ENCODE peak calls at places on chromosomes 12 and 14, in seven cellular contexts. F, K, M, V, O, E and R are unnamed samples.

GRCh38 chr14:60485600-60486251 is at the start of gene C14orf39:
- ATAC-seq in M (peak; percentile 18), V (peak; percentile 75), E (no peak), F (no peak), K (no peak), O (no peak), R (no peak)

GRCh38 chr12:38921025-38921677 is 15.8 kb upstream of the CPNE8 start:
- ATAC-seq in E (peak; percentile 97), F (peak; percentile 65), V (no peak), K (peak; percentile 90), O (peak; percentile 90), M (peak; percentile 95), R (no peak)

GRCh38 chr14:51860836-51861583 is 598 bp downstream of the GNG2 start:
- ATAC-seq in F (peak; percentile 53), M (peak; percentile 13), O (no peak), K (no peak), V (peak; percentile 30), E (peak; percentile 54), R (no peak)

GRCh38 chr12:79161249-79161934 is 296.8 kb downstream of the SYT1 start:
- ATAC-seq in M (no peak), K (no peak), O (no peak), V (no peak), F (no peak), E (peak; percentile 69), R (no peak)

GRCh38 chr12:46657416-46658411 is 168.1 kb downstream of the SLC38A4 start:
- ATAC-seq in V (peak; percentile 68), K (no peak), O (no peak), F (peak; percentile 73), M (no peak), E (no peak), R (no peak)

GRCh38 chr14:79103764-79104163 is 933.6 kb downstream of the NRXN3 start:
- ATAC-seq in K (no peak), E (no peak), M (no peak), F (no peak), O (no peak), V (no peak), R (no peak)

GRCh38 chr12:109476807-109477184 is 304 bp downstream of the KCTD10 start:
- ATAC-seq in F (peak; percentile 10), O (peak; percentile 15), M (no peak), K (peak; percentile 27), E (peak; percentile 33), V (no peak), R (no peak)

GRCh38 chr12:47551426-47551851 is 154.4 kb downstream of the RPAP3 start:
- ATAC-seq in K (no peak), M (no peak), E (no peak), V (no peak), O (peak; percentile 37), F (peak; percentile 84), R (no peak)

GRCh38 chr12:49910331-49911212 is 6.9 kb upstream of the FAIM2 start:
- ATAC-seq in M (no peak), F (no peak), K (no peak), E (peak; percentile 23), V (no peak), O (no peak), R (no peak)

GRCh38 chr12:5718680-5719079 is 226.4 kb downstream of the ANO2 start:
- ATAC-seq in K (no peak), O (no peak), E (no peak), M (no peak), V (no peak), F (peak; percentile 73), R (no peak)

GRCh38 chr12:63862187-63863107 is 17.9 kb downstream of the SRGAP1 start:
- ATAC-seq in O (peak; percentile 99), E (peak; percentile 89), M (no peak), K (peak; percentile 88), V (no peak), F (peak; percentile 83), R (no peak)

GRCh38 chr12:69008510-69008909 is 75.5 kb upstream of the CPM start:
- ATAC-seq in M (no peak), V (peak; percentile 39), O (peak; percentile 35), K (no peak), E (no peak), F (no peak), R (no peak)

DNA sequence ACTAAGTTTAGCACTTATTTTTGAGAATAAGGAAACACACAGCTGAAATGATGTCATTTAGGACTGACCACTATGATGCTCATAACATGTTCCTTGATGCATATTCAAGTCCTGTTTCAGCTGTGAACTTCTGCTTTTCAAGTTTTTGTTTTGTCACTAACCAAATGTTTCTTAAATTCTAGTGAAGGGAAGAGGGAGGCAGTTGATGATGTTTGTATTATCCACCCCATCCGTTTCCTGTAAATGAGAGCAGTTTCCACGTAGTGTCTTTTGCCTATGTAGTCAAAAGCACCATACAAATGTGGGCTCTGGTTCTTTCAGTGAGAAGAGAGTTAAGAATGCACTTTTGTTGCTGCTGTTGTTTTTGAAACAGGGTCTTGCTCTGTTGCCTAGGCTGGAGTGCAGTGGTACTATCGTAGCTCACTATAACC is 491.8 kb downstream of the PCNX1 start:
- ATAC-seq in M (peak; percentile 77), F (peak; percentile 84), O (no peak), E (no peak), V (peak; percentile 30), K (no peak), R (peak; percentile 55)
- TF ChIP-seq POLR2A in M (no peak), F (no peak), O (peak; percentile 51), E (no peak), V (no peak), K (no peak), R (no peak)

GRCh38 chr12:98999569-98999968 is 354.5 kb downstream of the APAF1 start:
- ATAC-seq in M (peak; percentile 89), E (peak; percentile 39), K (no peak), F (no peak), O (no peak), V (no peak), R (no peak)
- H3K27ac ChIP-seq in M (no peak overlapping the region), E (no peak overlapping the region), K (no peak overlapping the region), F (no peak overlapping the region), O (no peak overlapping the region), V (no peak overlapping the region), R (no peak overlapping the region)

GRCh38 chr14:55136868-55137785 is 8.1 kb downstream of the LGALS3 start:
- ATAC-seq in M (no peak), E (no peak), K (no peak), V (peak; percentile 55), F (peak; percentile 96), O (peak; percentile 45), R (peak; percentile 76)

GRCh38 chr14:55139152-55139551 is 10.1 kb downstream of the LGALS3 start:
- ATAC-seq in K (no peak), O (peak; percentile 9), E (no peak), M (no peak), F (no peak), V (no peak), R (no peak)

GRCh38 chr14:55139696-55140509 is 10.9 kb downstream of the LGALS3 start:
- ATAC-seq in E (no peak), K (no peak), O (no peak), M (no peak), V (no peak), F (no peak), R (no peak)

GRCh38 chr14:55136241-55136640 is 7.2 kb downstream of the LGALS3 start:
- ATAC-seq in V (no peak), O (no peak), E (no peak), K (no peak), F (no peak), M (no peak), R (no peak)

DNA sequence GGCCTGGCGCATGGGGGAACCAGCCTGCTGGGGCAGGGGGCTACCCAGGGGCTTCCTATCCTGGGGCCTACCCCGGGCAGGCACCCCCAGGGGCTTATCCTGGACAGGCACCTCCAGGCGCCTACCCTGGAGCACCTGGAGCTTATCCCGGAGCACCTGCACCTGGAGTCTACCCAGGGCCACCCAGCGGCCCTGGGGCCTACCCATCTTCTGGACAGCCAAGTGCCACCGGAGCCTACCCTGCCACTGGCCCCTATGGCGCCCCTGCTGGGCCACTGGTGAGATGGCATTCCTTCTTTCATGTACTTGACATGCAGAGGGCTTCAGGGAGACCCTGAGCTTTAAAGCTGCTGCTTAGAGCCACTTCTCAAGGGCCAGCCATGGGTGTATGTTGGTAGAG is 9.0 kb downstream of the LGALS3 start:
- ATAC-seq in V (no peak), E (peak; percentile 74), F (no peak), M (peak; percentile 69), K (peak; percentile 71), O (no peak), R (no peak)
- H3K4me3 ChIP-seq in V (no peak overlapping the region), E (no peak overlapping the region), F (peak overlapping the region; percentile 8), M (no peak overlapping the region), K (no peak overlapping the region), O (no peak overlapping the region), R (no peak overlapping the region)

DNA sequence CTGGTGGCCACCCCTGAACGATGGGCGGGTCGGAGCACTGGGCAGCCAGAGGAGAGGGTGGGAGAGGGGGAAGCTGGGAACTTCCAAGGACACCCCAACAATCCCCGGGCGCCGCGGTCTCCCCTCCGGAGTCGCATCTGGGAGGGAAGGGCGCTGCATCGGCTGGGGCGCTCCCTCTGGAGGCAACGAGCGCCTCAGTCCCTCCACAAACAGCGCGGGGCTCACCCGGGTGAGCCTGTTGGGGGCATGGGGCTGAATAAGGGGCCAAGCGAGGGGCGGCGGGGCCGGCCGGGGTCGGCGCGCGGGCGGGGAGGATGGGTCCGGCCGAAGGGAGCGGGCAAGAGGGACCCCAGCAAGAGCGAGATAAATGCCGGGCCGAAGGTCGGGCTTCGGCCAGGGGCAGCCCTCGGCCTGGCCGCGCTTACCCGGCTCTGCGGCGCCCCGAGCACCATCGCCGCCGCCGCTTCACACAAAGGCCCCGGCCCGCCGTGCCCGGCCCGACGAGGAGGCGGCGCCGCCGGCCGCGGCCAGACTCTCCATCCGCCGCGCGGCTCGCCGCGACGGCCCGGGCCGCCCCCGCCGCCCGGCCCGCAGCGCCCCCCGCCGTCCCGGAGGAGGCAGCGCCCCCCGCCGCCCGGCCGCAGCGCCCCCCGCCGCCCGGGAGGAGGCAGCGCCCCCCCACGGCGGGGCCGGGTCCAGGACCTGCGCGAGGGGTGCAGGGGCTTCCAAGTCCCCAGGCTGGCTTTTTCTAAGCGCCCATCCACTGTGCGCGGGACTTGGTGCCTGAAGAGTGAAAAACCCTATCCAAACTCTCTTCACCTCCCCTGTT is at the start of gene ZBTB39:
- ATAC-seq in K (peak; percentile 87), O (peak; percentile 63), V (peak; percentile 92), E (peak; percentile 67), M (peak; percentile 82), F (peak; percentile 62), R (peak; percentile 93)
- TF ChIP-seq POLR2A in K (peak; percentile 37), O (peak; percentile 34), V (no peak), E (peak; percentile 83), M (peak; percentile 79), F (no peak), R (peak; percentile 33)